ENCODE peak calls at places on chromosome 1, in ten cellular contexts. One of them, this sample, is unnamed.

GRCh38 chr1:170548497-170548896 is 16.5 kb downstream of the GORAB start:
- DNase-seq in T-helper 1 cell: no peak
- DNase-seq in EH: no peak
- DNase-seq in AG09309: no peak
- DNase-seq in AML-193: no peak
- DNase-seq in mucosa of gallbladder: no peak
- DNase-seq in T-cell: no peak
- DNase-seq in ACHN: no peak
- DNase-seq in T-helper 9 cell: no peak
- DNase-seq in AG08395: no peak
- DNase-seq in this sample: no peak

GRCh38 chr1:25561426-25562100 is 18.2 kb downstream of the LDLRAP1 start:
- DNase-seq in EH: no peak
- DNase-seq in T-cell: peak
- DNase-seq in mucosa of gallbladder: no peak
- DNase-seq in T-helper 9 cell: no peak
- DNase-seq in AML-193: no peak
- DNase-seq in AG08395: no peak
- DNase-seq in ACHN: no peak
- DNase-seq in T-helper 1 cell: no peak
- DNase-seq in AG09309: no peak
- DNase-seq in this sample: no peak

GRCh38 chr1:112714313-112715263 is 544 bp downstream of the PPM1J start:
- DNase-seq in ACHN: no peak
- DNase-seq in AML-193: no peak
- DNase-seq in AG08395: no peak
- DNase-seq in T-cell: peak
- DNase-seq in AG09309: no peak
- DNase-seq in T-helper 1 cell: no peak
- DNase-seq in EH: peak
- DNase-seq in T-helper 9 cell: no peak
- DNase-seq in mucosa of gallbladder: no peak
- DNase-seq in this sample: no peak

GRCh38 chr1:182564605-182565004 is 24.5 kb downstream of the RNASEL start:
- DNase-seq in T-cell: no peak
- DNase-seq in AG08395: no peak
- DNase-seq in AML-193: no peak
- DNase-seq in ACHN: no peak
- DNase-seq in EH: no peak
- DNase-seq in T-helper 9 cell: no peak
- DNase-seq in AG09309: no peak
- DNase-seq in mucosa of gallbladder: no peak
- DNase-seq in T-helper 1 cell: no peak
- DNase-seq in this sample: no peak

GRCh38 chr1:74388855-74389254 is 123.6 kb downstream of the LRRC53 start:
- DNase-seq in AG08395: no peak
- DNase-seq in T-cell: no peak
- DNase-seq in AML-193: no peak
- DNase-seq in mucosa of gallbladder: no peak
- DNase-seq in T-helper 1 cell: no peak
- DNase-seq in T-helper 9 cell: no peak
- DNase-seq in EH: no peak
- DNase-seq in ACHN: no peak
- DNase-seq in AG09309: no peak
- DNase-seq in this sample: no peak

GRCh38 chr1:157092831-157093230 is 6.8 kb downstream of the ETV3L start:
- DNase-seq in AG09309: no peak
- DNase-seq in AG08395: no peak
- DNase-seq in ACHN: no peak
- DNase-seq in T-cell: no peak
- DNase-seq in T-helper 1 cell: no peak
- DNase-seq in T-helper 9 cell: no peak
- DNase-seq in mucosa of gallbladder: no peak
- DNase-seq in AML-193: no peak
- DNase-seq in EH: peak
- DNase-seq in this sample: no peak

GRCh38 chr1:93554883-93555872 is 107.3 kb downstream of the FNBP1L start:
- DNase-seq in AG09309: no peak
- DNase-seq in T-cell: no peak
- DNase-seq in T-helper 9 cell: no peak
- DNase-seq in ACHN: no peak
- DNase-seq in T-helper 1 cell: no peak
- DNase-seq in mucosa of gallbladder: no peak
- DNase-seq in EH: no peak
- DNase-seq in AG08395: no peak
- DNase-seq in AML-193: no peak
- DNase-seq in this sample: no peak

GRCh38 chr1:89965203-89965900 is 29.6 kb upstream of the ZNF326 start:
- DNase-seq in mucosa of gallbladder: no peak
- DNase-seq in T-helper 1 cell: no peak
- DNase-seq in AML-193: no peak
- DNase-seq in AG09309: no peak
- DNase-seq in T-cell: no peak
- DNase-seq in ACHN: no peak
- DNase-seq in EH: peak
- DNase-seq in AG08395: no peak
- DNase-seq in T-helper 9 cell: no peak
- DNase-seq in this sample: no peak

GRCh38 chr1:203056516-203056915 is 29.3 kb downstream of the MYOG start:
- DNase-seq in mucosa of gallbladder: no peak
- DNase-seq in T-cell: no peak
- DNase-seq in ACHN: peak
- DNase-seq in T-helper 9 cell: no peak
- DNase-seq in EH: no peak
- DNase-seq in AG08395: no peak
- DNase-seq in AML-193: no peak
- DNase-seq in AG09309: no peak
- DNase-seq in T-helper 1 cell: no peak
- DNase-seq in this sample: no peak

GRCh38 chr1:71339238-71339637 is 258.4 kb upstream of the ZRANB2 start:
- DNase-seq in T-cell: no peak
- DNase-seq in AML-193: no peak
- DNase-seq in mucosa of gallbladder: no peak
- DNase-seq in AG09309: no peak
- DNase-seq in ACHN: no peak
- DNase-seq in AG08395: no peak
- DNase-seq in T-helper 9 cell: no peak
- DNase-seq in T-helper 1 cell: no peak
- DNase-seq in EH: no peak
- DNase-seq in this sample: no peak

GRCh38 chr1:34858901-34859441 is 578 bp downstream of the SMIM12 start:
- DNase-seq in T-helper 1 cell: peak
- DNase-seq in T-helper 9 cell: peak
- DNase-seq in ACHN: peak
- DNase-seq in EH: peak
- DNase-seq in mucosa of gallbladder: no peak
- DNase-seq in AG09309: no peak
- DNase-seq in AML-193: no peak
- DNase-seq in T-cell: peak
- DNase-seq in AG08395: peak
- DNase-seq in this sample: peak

GRCh38 chr1:236489710-236490377 is 33.9 kb upstream of the LGALS8 start:
- DNase-seq in ACHN: peak
- DNase-seq in AG09309: no peak
- DNase-seq in T-cell: no peak
- DNase-seq in T-helper 1 cell: no peak
- DNase-seq in EH: peak
- DNase-seq in AG08395: peak
- DNase-seq in mucosa of gallbladder: peak
- DNase-seq in AML-193: peak
- DNase-seq in T-helper 9 cell: no peak
- DNase-seq in this sample: no peak

GRCh38 chr1:209560952-209561351 is 22.6 kb upstream of the CAMK1G start:
- DNase-seq in ACHN: no peak
- DNase-seq in mucosa of gallbladder: no peak
- DNase-seq in T-helper 9 cell: no peak
- DNase-seq in AG09309: no peak
- DNase-seq in T-helper 1 cell: no peak
- DNase-seq in T-cell: no peak
- DNase-seq in AML-193: no peak
- DNase-seq in AG08395: no peak
- DNase-seq in EH: no peak
- DNase-seq in this sample: no peak

GRCh38 chr1:246726881-246727280 is 2.7 kb downstream of the SCCPDH start:
- DNase-seq in T-helper 9 cell: no peak
- DNase-seq in AG08395: no peak
- DNase-seq in EH: no peak
- DNase-seq in AG09309: no peak
- DNase-seq in ACHN: no peak
- DNase-seq in AML-193: no peak
- DNase-seq in T-helper 1 cell: no peak
- DNase-seq in T-cell: no peak
- DNase-seq in mucosa of gallbladder: no peak
- DNase-seq in this sample: no peak

GRCh38 chr1:228794810-228795209 is 59.5 kb downstream of the RHOU start:
- DNase-seq in T-helper 9 cell: no peak
- DNase-seq in AG09309: no peak
- DNase-seq in EH: no peak
- DNase-seq in mucosa of gallbladder: no peak
- DNase-seq in T-cell: no peak
- DNase-seq in T-helper 1 cell: no peak
- DNase-seq in AML-193: no peak
- DNase-seq in AG08395: no peak
- DNase-seq in ACHN: no peak
- DNase-seq in this sample: no peak

GRCh38 chr1:164607351-164607750 is 48.4 kb downstream of the PBX1 start:
- DNase-seq in ACHN: no peak
- DNase-seq in T-helper 9 cell: no peak
- DNase-seq in AG09309: no peak
- DNase-seq in mucosa of gallbladder: no peak
- DNase-seq in T-cell: no peak
- DNase-seq in EH: no peak
- DNase-seq in AML-193: no peak
- DNase-seq in T-helper 1 cell: no peak
- DNase-seq in AG08395: no peak
- DNase-seq in this sample: no peak

GRCh38 chr1:228109962-228110488 is 926 bp upstream of the MRPL55 start:
- DNase-seq in ACHN: peak
- DNase-seq in AML-193: no peak
- DNase-seq in mucosa of gallbladder: no peak
- DNase-seq in T-cell: no peak
- DNase-seq in T-helper 1 cell: no peak
- DNase-seq in EH: peak
- DNase-seq in AG09309: no peak
- DNase-seq in AG08395: no peak
- DNase-seq in T-helper 9 cell: no peak
- DNase-seq in this sample: no peak

GRCh38 chr1:19371226-19372135 is 59.4 kb downstream of the SLC66A1 start:
- DNase-seq in AML-193: no peak
- DNase-seq in mucosa of gallbladder: no peak
- DNase-seq in T-helper 1 cell: no peak
- DNase-seq in T-helper 9 cell: no peak
- DNase-seq in T-cell: no peak
- DNase-seq in AG09309: no peak
- DNase-seq in EH: no peak
- DNase-seq in AG08395: no peak
- DNase-seq in ACHN: no peak
- DNase-seq in this sample: no peak

GRCh38 chr1:240515505-240515904 is 96.5 kb downstream of the GREM2 start:
- DNase-seq in AML-193: no peak
- DNase-seq in T-cell: no peak
- DNase-seq in EH: peak
- DNase-seq in AG08395: peak
- DNase-seq in T-helper 1 cell: no peak
- DNase-seq in ACHN: no peak
- DNase-seq in T-helper 9 cell: no peak
- DNase-seq in AG09309: peak
- DNase-seq in mucosa of gallbladder: no peak
- DNase-seq in this sample: no peak

GRCh38 chr1:173489149-173489600 is 12.0 kb downstream of the PRDX6 start:
- DNase-seq in T-cell: no peak
- DNase-seq in AML-193: no peak
- DNase-seq in mucosa of gallbladder: no peak
- DNase-seq in EH: peak
- DNase-seq in AG08395: no peak
- DNase-seq in T-helper 1 cell: no peak
- DNase-seq in AG09309: no peak
- DNase-seq in ACHN: no peak
- DNase-seq in T-helper 9 cell: no peak
- DNase-seq in this sample: no peak

GRCh38 chr1:57831624-57832023 is 407.8 kb upstream of the DAB1 start:
- DNase-seq in mucosa of gallbladder: no peak
- DNase-seq in AML-193: no peak
- DNase-seq in T-helper 9 cell: no peak
- DNase-seq in ACHN: peak
- DNase-seq in AG09309: no peak
- DNase-seq in T-cell: no peak
- DNase-seq in EH: peak
- DNase-seq in AG08395: peak
- DNase-seq in T-helper 1 cell: no peak
- DNase-seq in this sample: no peak

GRCh38 chr1:113652773-113653172 is 106.5 kb downstream of the PHTF1 start:
- DNase-seq in ACHN: no peak
- DNase-seq in T-helper 9 cell: no peak
- DNase-seq in AG08395: no peak
- DNase-seq in AG09309: no peak
- DNase-seq in mucosa of gallbladder: no peak
- DNase-seq in EH: no peak
- DNase-seq in T-helper 1 cell: no peak
- DNase-seq in AML-193: no peak
- DNase-seq in T-cell: no peak
- DNase-seq in this sample: no peak

GRCh38 chr1:185517808-185518419 is 200.9 kb upstream of the IVNS1ABP start:
- DNase-seq in T-helper 1 cell: no peak
- DNase-seq in AG08395: no peak
- DNase-seq in ACHN: no peak
- DNase-seq in AG09309: no peak
- DNase-seq in T-helper 9 cell: no peak
- DNase-seq in mucosa of gallbladder: no peak
- DNase-seq in AML-193: no peak
- DNase-seq in EH: no peak
- DNase-seq in T-cell: no peak
- DNase-seq in this sample: no peak

GRCh38 chr1:161304927-161305871 is 4.6 kb downstream of the MPZ start:
- DNase-seq in T-helper 1 cell: no peak
- DNase-seq in AML-193: no peak
- DNase-seq in T-cell: peak
- DNase-seq in AG08395: peak
- DNase-seq in EH: no peak
- DNase-seq in mucosa of gallbladder: no peak
- DNase-seq in ACHN: no peak
- DNase-seq in AG09309: no peak
- DNase-seq in T-helper 9 cell: peak
- DNase-seq in this sample: no peak

GRCh38 chr1:18653375-18653774 is 22.7 kb downstream of the PAX7 start:
- DNase-seq in AG08395: no peak
- DNase-seq in ACHN: no peak
- DNase-seq in AG09309: no peak
- DNase-seq in T-helper 9 cell: no peak
- DNase-seq in EH: no peak
- DNase-seq in AML-193: no peak
- DNase-seq in T-helper 1 cell: no peak
- DNase-seq in mucosa of gallbladder: no peak
- DNase-seq in T-cell: no peak
- DNase-seq in this sample: no peak

GRCh38 chr1:154206212-154206611 is at the start of gene CFAP141:
- DNase-seq in AG09309: no peak
- DNase-seq in ACHN: peak
- DNase-seq in EH: no peak
- DNase-seq in AG08395: no peak
- DNase-seq in T-helper 1 cell: no peak
- DNase-seq in T-helper 9 cell: no peak
- DNase-seq in AML-193: no peak
- DNase-seq in mucosa of gallbladder: no peak
- DNase-seq in T-cell: no peak
- DNase-seq in this sample: no peak

GRCh38 chr1:101136739-101137138 is 100.1 kb upstream of the S1PR1 start:
- DNase-seq in T-helper 9 cell: no peak
- DNase-seq in EH: peak
- DNase-seq in T-helper 1 cell: no peak
- DNase-seq in mucosa of gallbladder: no peak
- DNase-seq in AG08395: no peak
- DNase-seq in ACHN: no peak
- DNase-seq in AG09309: no peak
- DNase-seq in AML-193: no peak
- DNase-seq in T-cell: peak
- DNase-seq in this sample: no peak

GRCh38 chr1:94115254-94115899 is 5.6 kb downstream of the ABCA4 start:
- DNase-seq in T-helper 1 cell: no peak
- DNase-seq in AG08395: no peak
- DNase-seq in T-cell: no peak
- DNase-seq in EH: no peak
- DNase-seq in mucosa of gallbladder: no peak
- DNase-seq in AML-193: no peak
- DNase-seq in T-helper 9 cell: no peak
- DNase-seq in AG09309: no peak
- DNase-seq in ACHN: no peak
- DNase-seq in this sample: no peak